ENCODE peak calls at places on chromosomes 4 and X, in five cellular contexts. D is left lung, X is cardiac muscle cell, O is fibroblast of lung, R is spleen. B is an unnamed sample.

GRCh38 chr4:149897784-149898183 is 82.1 kb upstream of the IQCM start:
- DNase-seq in D (no peak), X (peak), O (peak), R (no peak), B (no peak)

GRCh38 chr4:136893638-136894037 is 638.7 kb downstream of the PCDH18 start:
- DNase-seq in D (no peak), X (peak), O (peak), R (no peak), B (no peak)

GRCh38 chr4:59920414-59920813 is 1279.7 kb upstream of the ADGRL3 start:
- DNase-seq in X (no peak), D (no peak), O (no peak), R (no peak), B (no peak)

GRCh38 chr4:16197842-16198241 is 28.4 kb downstream of the TAPT1 start:
- DNase-seq in X (peak), R (no peak), D (no peak), O (no peak), B (no peak)

GRCh38 chr4:111988514-111988913 is 156.7 kb upstream of the FAM241A start:
- DNase-seq in O (no peak), D (no peak), X (no peak), R (no peak), B (no peak)

GRCh38 chrX:18725316-18725943 is 18.0 kb downstream of the PPEF1 start:
- DNase-seq in D (no peak), X (no peak), R (no peak), O (no peak), B (no peak)

GRCh38 chr4:26964512-26964911 is 103.9 kb downstream of the STIM2 start:
- DNase-seq in X (no peak), O (no peak), R (no peak), D (no peak), B (no peak)

GRCh38 chrX:87392369-87392768 is 125.2 kb upstream of the KLHL4 start:
- DNase-seq in R (no peak), X (no peak), D (no peak), O (no peak), B (no peak)

GRCh38 chrX:54452920-54453319 is 12.7 kb downstream of the TSR2 start:
- DNase-seq in O (peak), D (no peak), X (peak), R (peak), B (no peak)

GRCh38 chrX:65985922-65986588 is 53.8 kb downstream of the VSIG4 start:
- DNase-seq in D (peak), O (peak), X (peak), R (peak), B (peak)

GRCh38 chr4:73885570-73886230 is 16.5 kb downstream of the CXCL1 start:
- DNase-seq in O (no peak), D (no peak), R (no peak), X (no peak), B (no peak)

GRCh38 chr4:147096667-147097604 is 151.3 kb upstream of the TTC29 start:
- DNase-seq in O (peak), D (no peak), X (peak), R (no peak), B (no peak)

GRCh38 chrX:48487362-48487785 is 11.4 kb downstream of the FTSJ1 start:
- DNase-seq in R (peak), O (peak), X (peak), D (no peak), B (no peak)

GRCh38 chr4:136818811-136819210 is 713.5 kb downstream of the PCDH18 start:
- DNase-seq in O (no peak), D (no peak), X (peak), R (no peak), B (no peak)

GRCh38 chr4:1243451-1244080 is 5.4 kb downstream of the CTBP1 start:
- DNase-seq in R (peak), O (no peak), D (peak), X (no peak), B (no peak)

GRCh38 chrX:34638116-34638515 is 19.0 kb downstream of the TMEM47 start:
- DNase-seq in O (peak), R (no peak), X (peak), D (no peak), B (no peak)

GRCh38 chr4:184459413-184459812 is 14.9 kb downstream of the IRF2 start:
- DNase-seq in R (no peak), X (peak), D (no peak), O (peak), B (no peak)

GRCh38 chr4:143270266-143270838 is 66.3 kb upstream of the GAB1 start:
- DNase-seq in X (no peak), R (no peak), D (no peak), O (no peak), B (no peak)

GRCh38 chrX:101659601-101660063 is at the start of gene ARMCX2:
- DNase-seq in D (peak), X (peak), O (peak), R (peak), B (peak)

GRCh38 chrX:40085086-40085551 is 12.6 kb downstream of the BCOR start:
- DNase-seq in X (peak), O (peak), D (no peak), R (no peak), B (peak)

GRCh38 chr4:70452946-70453345 is 19.1 kb upstream of the MUC7 start:
- DNase-seq in O (no peak), D (no peak), R (no peak), X (no peak), B (no peak)

GRCh38 chr4:180098601-180099000 is 2144.6 kb upstream of the TENM3 start:
- DNase-seq in X (no peak), R (no peak), O (no peak), D (no peak), B (peak)

GRCh38 chrX:9885150-9885549 is 82.0 kb upstream of the CLDN34 start:
- DNase-seq in R (peak), D (peak), O (peak), X (peak), B (no peak)

GRCh38 chrX:15781964-15782711 is 8.1 kb upstream of the ZRSR2 start:
- DNase-seq in O (no peak), R (no peak), D (no peak), X (no peak), B (no peak)

GRCh38 chr4:147969573-147969972 is 237.7 kb downstream of the ARHGAP10 start:
- DNase-seq in O (no peak), R (no peak), X (no peak), D (no peak), B (no peak)

GRCh38 chr4:22678851-22679517 is 13.8 kb upstream of the GBA3 start:
- DNase-seq in R (no peak), X (no peak), D (no peak), O (no peak), B (no peak)

GRCh38 chr4:15003441-15003890 is 1.2 kb downstream of the CPEB2 start:
- DNase-seq in O (no peak), R (peak), X (peak), D (peak), B (no peak)

GRCh38 chr4:15003891-15004700 is 1.8 kb downstream of the CPEB2 start:
- DNase-seq in R (peak), X (peak), O (no peak), D (peak), B (no peak)

GRCh38 chr4:15001825-15002658 is at the start of gene CPEB2:
- DNase-seq in O (peak), R (peak), D (peak), X (peak), B (peak)

GRCh38 chr4:15002659-15003440 is 569 bp downstream of the CPEB2 start:
- DNase-seq in R (peak), D (peak), X (peak), O (peak), B (no peak)

DNA sequence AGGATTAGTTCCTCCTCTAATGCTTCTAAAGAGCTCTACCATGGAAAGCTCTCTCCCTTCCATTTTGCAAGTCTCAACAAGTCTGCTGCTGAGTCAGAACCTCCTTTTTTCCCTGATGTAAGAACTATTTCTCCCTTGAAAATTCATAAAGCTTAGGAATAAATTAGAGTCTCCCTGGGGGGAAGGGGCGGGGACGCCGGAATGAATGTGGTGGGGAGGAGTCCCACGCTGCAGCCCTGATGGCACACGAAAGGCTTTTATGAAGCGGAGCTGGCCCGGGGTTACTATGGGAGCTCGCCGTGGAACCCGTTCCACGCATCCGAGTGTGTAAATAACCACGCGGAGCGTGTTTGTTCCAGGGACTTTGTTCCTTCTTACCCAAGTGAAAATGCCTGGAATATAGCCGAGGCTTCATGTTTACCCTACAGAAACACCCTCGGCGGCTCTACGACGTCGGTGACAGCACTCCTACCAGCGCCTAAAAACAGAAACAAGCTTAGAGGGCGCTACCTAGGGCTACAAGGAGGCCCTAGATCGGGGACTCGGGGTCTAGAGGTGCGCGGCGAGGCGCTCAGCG is 945 bp upstream of the CPEB2 start:
- DNase-seq in D (peak), O (peak), X (peak), R (peak), B (peak)
- TF ChIP-seq CTCF in D (no peak), O (no peak), X (peak), R (no peak), B (no peak)

DNA sequence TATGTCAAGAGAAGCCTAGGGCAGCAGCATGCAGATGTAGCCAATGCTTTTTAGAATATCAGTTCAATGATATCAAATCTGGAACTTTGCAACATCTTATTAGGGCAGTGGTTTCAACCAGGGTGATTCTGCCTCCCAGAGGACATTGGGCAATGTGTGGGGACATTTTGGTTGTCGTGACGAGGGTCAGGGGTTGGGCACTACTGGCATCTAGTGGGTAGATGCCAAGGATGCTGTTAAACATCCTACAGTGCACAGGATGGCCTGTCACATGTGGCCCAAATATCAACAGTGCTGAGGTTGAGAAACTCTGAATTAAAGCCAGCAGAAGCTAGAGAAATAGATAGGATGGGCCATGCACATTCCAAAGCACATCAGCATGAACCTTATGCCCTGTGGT is 152.3 kb downstream of the AMELX start:
- DNase-seq in O (no peak), R (no peak), X (no peak), D (no peak), B (no peak)
- TF ChIP-seq CTCF in O (no peak), R (no peak), X (no peak), D (no peak), B (no peak)

GRCh38 chr4:182789588-182789987 is 127.6 kb downstream of the DCTD start:
- DNase-seq in D (no peak), O (no peak), R (no peak), X (no peak), B (no peak)
- TF ChIP-seq CTCF in D (no peak), O (no peak), R (no peak), X (no peak), B (no peak)

GRCh38 chr4:107666134-107666533 is 53.9 kb downstream of the PAPSS1 start:
- DNase-seq in X (peak), O (peak), D (no peak), R (no peak), B (peak)
- TF ChIP-seq CTCF in X (peak), O (peak), D (no peak), R (no peak), B (peak)

DNA sequence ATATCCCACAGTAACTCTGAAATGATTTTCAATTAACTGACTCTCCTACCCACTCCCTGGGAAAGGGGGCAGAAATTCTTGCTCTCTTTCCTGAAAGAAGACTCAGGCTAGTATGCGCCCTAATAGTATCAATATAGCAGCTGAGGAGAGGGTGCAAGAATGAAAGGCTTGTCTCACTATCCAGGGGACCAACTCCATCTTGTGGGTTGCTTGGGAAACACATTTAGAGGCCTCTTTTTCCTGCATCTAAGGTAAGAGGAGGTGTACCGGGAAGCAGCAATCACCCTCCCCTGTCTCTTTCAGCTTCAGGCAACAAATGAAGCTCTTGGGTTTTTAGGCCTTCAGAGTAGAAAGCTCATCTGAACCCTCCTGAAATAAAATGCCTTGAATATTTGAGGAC is 11.3 kb downstream of the TMEM255A start:
- DNase-seq in O (no peak), R (no peak), D (no peak), X (no peak), B (no peak)
- TF ChIP-seq CTCF in O (no peak), R (no peak), D (no peak), X (peak), B (no peak)

DNA sequence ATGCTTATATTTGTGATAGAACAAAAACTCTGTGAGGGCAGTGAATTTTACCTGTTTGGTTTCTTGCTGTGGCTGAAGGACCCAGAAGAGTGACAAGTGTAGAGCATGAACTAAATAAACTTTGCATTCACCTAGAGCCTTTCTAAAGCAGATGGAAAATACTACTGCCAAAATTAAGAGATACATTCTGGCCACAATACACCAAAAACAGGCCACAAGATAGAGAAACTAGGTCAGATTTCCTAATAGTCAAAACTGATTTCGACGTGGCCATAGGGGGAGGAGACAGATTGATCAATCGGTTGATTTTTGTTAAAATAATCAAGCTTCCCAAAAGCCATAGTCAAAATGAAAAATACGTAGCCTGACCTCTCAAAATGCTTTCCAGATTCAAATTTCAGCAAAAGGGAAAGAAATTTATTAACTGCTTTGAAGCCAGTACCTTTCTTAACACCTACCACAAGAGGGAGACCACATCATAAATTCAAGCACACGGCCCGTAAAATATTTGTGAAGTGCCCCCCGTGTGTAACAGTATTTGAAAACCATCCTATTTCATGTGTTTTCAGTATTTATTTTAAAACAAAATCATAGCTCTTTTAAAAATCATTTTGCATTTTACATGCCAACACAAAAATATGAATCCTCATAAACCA is 132.4 kb downstream of the CORIN start:
- DNase-seq in D (no peak), O (peak), X (peak), R (no peak), B (no peak)
- TF ChIP-seq CTCF in D (no peak), O (peak), X (peak), R (no peak), B (peak)

B was measured in AG09319.